ENCODE peak calls at places on chromosomes 4 and X, in eight cellular contexts. A is iris pigment epithelial cell; S is stimulated activated CD4-positive, alpha-beta T cell treated with anti-CD3 and anti-CD28 coated beads, TNF-alpha, amount 100 ng/mL, for 48 hours; J is LNCaP clone FGC; H is T-helper 2 cell; G is NCI-H1092; N is T1000; X is endothelial cell. L is an unnamed sample.

GRCh38 chrX:39936886-39937770 is 160.6 kb downstream of the BCOR start:
- DNase-seq in A (no peak), S (no peak), J (no peak), H (no peak), G (no peak), N (no peak), X (no peak), L (no peak)

GRCh38 chrX:3143043-3143799 is 102.0 kb downstream of the ARSF start:
- DNase-seq in A (no peak), S (no peak), J (no peak), H (no peak), G (no peak), N (no peak), X (no peak), L (no peak)

GRCh38 chrX:129593137-129593536 is 53.1 kb downstream of the OCRL start:
- DNase-seq in A (peak; percentile 64), S (no peak), J (no peak), H (no peak), G (no peak), N (no peak), X (no peak), L (no peak)

GRCh38 chr4:33878710-33879109 is 2365.6 kb downstream of the ARAP2 start:
- DNase-seq in A (no peak), S (no peak), J (no peak), H (no peak), G (no peak), N (no peak), X (no peak), L (no peak)

GRCh38 chrX:108740299-108740774 is 4.0 kb upstream of the IRS4 start:
- DNase-seq in A (no peak), S (no peak), J (no peak), H (no peak), G (no peak), N (no peak), X (no peak), L (no peak)

GRCh38 chrX:130091976-130092522 is 18.2 kb downstream of the ELF4 start:
- DNase-seq in A (no peak), S (peak; percentile 80), J (no peak), H (peak; percentile 77), G (no peak), N (no peak), X (peak; percentile 26), L (peak; percentile 87)

GRCh38 chr4:156230151-156230550 is 276.5 kb upstream of the CTSO start:
- DNase-seq in A (peak; percentile 4), S (no peak), J (no peak), H (no peak), G (no peak), N (no peak), X (no peak), L (no peak)

GRCh38 chr4:134906404-134907023 is 704.9 kb upstream of the PABPC4L start:
- DNase-seq in A (peak; percentile 3), S (no peak), J (peak; percentile 7), H (no peak), G (peak; percentile 3), N (no peak), X (peak; percentile 39), L (no peak)

GRCh38 chrX:69493193-69493592 is 10.9 kb upstream of the NALF2 start:
- DNase-seq in A (no peak), S (no peak), J (no peak), H (no peak), G (peak; percentile 50), N (no peak), X (peak; percentile 59), L (no peak)

GRCh38 chr4:29549308-29549707 is 1170.9 kb upstream of the PCDH7 start:
- DNase-seq in A (peak; percentile 28), S (no peak), J (no peak), H (no peak), G (no peak), N (no peak), X (no peak), L (no peak)